ENCODE peak calls at places on chromosomes 11 and 22, in nine cellular contexts. E, Q, O, T, V, B, S, I and Z are unnamed samples.

GRCh38 chr22:39994566-39995345 is at the start of gene FAM83F:
- DNase-seq in E (no peak), O (no peak), B (peak; percentile 30), Q (no peak), T (no peak), I (no peak), V (peak; percentile 58), S (peak; percentile 68), Z (peak; percentile 36)

GRCh38 chr11:46066335-46066734 is 54.9 kb downstream of the PHF21A start:
- DNase-seq in V (peak; percentile 62), Q (no peak), O (peak; percentile 41), T (no peak), I (no peak), S (no peak), E (no peak), B (no peak), Z (no peak)

GRCh38 chr22:30816413-30816812 is 121.7 kb downstream of the OSBP2 start:
- DNase-seq in S (no peak), B (no peak), V (peak; percentile 23), E (no peak), I (no peak), T (no peak), O (no peak), Q (no peak), Z (no peak)

GRCh38 chr11:10414659-10415058 is 40.4 kb upstream of the AMPD3 start:
- DNase-seq in S (no peak), E (no peak), B (no peak), I (no peak), O (no peak), Q (no peak), T (no peak), V (no peak), Z (peak; percentile 16)

GRCh38 chr11:110433393-110434333 is 3.9 kb downstream of the FDX1 start:
- DNase-seq in I (no peak), T (no peak), V (peak; percentile 39), O (no peak), S (no peak), B (no peak), E (no peak), Q (no peak), Z (no peak)

GRCh38 chr22:27473533-27473932 is 328.0 kb downstream of the MN1 start:
- DNase-seq in Q (no peak), B (no peak), S (no peak), O (no peak), V (no peak), I (no peak), T (no peak), E (no peak), Z (no peak)

GRCh38 chr22:46073683-46074504 is 76.4 kb upstream of the PPARA start:
- DNase-seq in S (no peak), T (peak; percentile 43), O (no peak), V (no peak), B (no peak), E (peak; percentile 45), I (no peak), Q (no peak), Z (no peak)

GRCh38 chr22:31177420-31178162 is 17.6 kb downstream of the RNF185 start:
- DNase-seq in I (no peak), O (peak; percentile 67), S (no peak), Q (peak; percentile 83), V (peak; percentile 89), B (no peak), E (no peak), T (peak; percentile 87), Z (no peak)

GRCh38 chr11:123526918-123527317 is 96.8 kb downstream of the GRAMD1B start:
- DNase-seq in V (no peak), I (no peak), E (no peak), B (no peak), T (no peak), S (no peak), Q (no peak), O (no peak), Z (no peak)

GRCh38 chr11:115721309-115722007 is 217.2 kb upstream of the CADM1 start:
- DNase-seq in Q (no peak), I (no peak), S (no peak), T (no peak), O (no peak), V (no peak), E (no peak), B (no peak), Z (no peak)

GRCh38 chr11:47714554-47715081 is 551 bp downstream of the AGBL2 start:
- DNase-seq in S (no peak), Q (peak; percentile 12), O (no peak), V (no peak), T (no peak), I (no peak), B (no peak), E (peak; percentile 4), Z (peak; percentile 35)

DNA sequence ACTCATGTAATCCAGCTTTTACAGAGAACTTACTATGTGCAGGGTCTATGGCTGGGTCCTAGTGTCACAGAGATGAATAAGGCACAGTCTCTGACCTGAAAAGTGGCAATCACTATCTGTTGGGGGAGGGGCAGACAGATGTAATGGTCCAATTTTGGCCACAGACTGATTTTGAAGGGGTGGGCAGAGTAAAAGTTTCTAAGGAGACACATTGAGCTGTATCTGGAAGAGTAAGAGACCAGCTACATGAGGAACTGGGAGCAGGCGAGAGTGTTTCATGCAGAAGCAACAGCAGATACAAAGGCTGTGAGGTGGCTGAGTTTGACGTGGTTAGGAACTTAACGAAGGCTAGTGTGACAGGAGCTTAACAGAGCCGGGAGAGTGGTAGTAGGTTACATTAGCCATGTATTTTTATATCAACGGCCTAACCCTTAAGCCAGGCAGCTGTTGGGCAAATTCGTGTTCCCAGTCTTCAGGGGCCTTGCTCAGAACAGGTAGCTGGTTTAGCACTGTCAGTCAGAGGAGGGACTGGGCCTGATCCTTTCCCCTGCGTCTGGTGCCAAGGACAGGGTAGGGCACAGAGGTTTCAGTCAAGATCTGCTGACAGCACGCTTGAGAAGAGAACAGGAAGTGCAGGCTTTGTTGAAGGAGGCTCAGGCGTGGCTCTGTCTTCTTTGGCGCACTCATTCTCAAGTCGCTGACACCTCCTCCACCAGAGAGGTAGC is 1.4 kb upstream of the STIM1 start:
- DNase-seq in T (no peak), O (no peak), S (peak; percentile 7), Q (no peak), B (no peak), E (no peak), I (no peak), V (no peak), Z (peak; percentile 85)
- TF ChIP-seq CTCF in T (no peak), O (no peak), S (no peak), Q (no peak), B (no peak), E (no peak), I (no peak), V (no peak), Z (no peak)

GRCh38 chr11:27210509-27210908 is 152.5 kb downstream of the CCDC34 start:
- DNase-seq in S (no peak), O (no peak), B (no peak), T (no peak), I (no peak), Q (no peak), E (no peak), V (no peak), Z (no peak)

GRCh38 chr11:27209562-27210005 is 153.4 kb downstream of the CCDC34 start:
- DNase-seq in Q (peak; percentile 87), O (peak; percentile 96), B (no peak), E (peak; percentile 55), V (peak; percentile 94), S (no peak), I (no peak), T (peak; percentile 86), Z (no peak)

GRCh38 chr11:27212248-27212780 is 150.7 kb downstream of the CCDC34 start:
- DNase-seq in Q (no peak), I (no peak), V (no peak), S (no peak), T (no peak), E (no peak), B (no peak), O (no peak), Z (no peak)

GRCh38 chr11:27213232-27213660 is 149.8 kb downstream of the CCDC34 start:
- DNase-seq in E (peak; percentile 46), S (no peak), O (peak; percentile 39), T (peak; percentile 79), V (peak; percentile 68), Q (peak; percentile 84), B (no peak), I (no peak), Z (no peak)

DNA sequence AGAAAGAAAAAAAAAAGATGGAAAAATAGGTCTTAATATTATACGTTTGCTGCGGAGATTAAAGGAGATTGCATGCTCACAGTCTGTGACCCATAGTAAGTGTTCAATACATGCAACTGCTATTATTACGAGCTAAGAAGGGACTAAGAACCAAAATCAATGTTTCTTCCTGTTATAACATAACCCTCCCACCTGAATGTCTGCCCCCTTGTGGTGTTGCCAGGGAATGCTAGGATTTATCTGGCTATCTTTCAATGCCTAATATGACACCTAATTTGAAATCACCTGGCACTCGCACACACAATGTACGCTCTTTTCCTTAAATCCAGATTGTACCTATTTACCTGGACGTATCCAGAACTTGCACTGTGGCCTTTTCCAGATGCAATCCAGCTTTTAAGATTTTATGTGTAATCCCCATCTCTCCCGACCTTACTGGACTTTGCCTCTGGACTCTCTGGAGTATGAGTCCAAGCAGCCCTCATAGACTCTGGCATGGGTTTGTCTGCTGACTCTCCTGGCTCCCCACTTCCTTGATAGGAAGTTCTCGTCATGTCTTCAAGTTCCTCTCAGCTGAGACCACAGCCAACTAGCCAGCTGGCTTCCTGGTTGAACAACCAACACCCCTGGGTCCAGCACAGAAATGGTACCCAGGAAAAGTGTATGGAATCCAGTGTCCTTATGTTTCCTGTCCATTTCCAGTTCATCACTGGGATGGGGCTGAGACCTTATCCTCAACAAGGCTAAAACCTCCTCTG is 151.5 kb downstream of the CCDC34 start:
- DNase-seq in T (no peak), V (peak; percentile 27), I (no peak), B (no peak), Q (no peak), S (no peak), O (no peak), E (no peak), Z (peak; percentile 23)
- TF ChIP-seq CTCF in T (peak; percentile 74), V (peak; percentile 23), I (peak; percentile 71), B (no peak), Q (peak; percentile 46), S (peak; percentile 29), O (peak; percentile 40), E (peak; percentile 50), Z (no peak)

DNA sequence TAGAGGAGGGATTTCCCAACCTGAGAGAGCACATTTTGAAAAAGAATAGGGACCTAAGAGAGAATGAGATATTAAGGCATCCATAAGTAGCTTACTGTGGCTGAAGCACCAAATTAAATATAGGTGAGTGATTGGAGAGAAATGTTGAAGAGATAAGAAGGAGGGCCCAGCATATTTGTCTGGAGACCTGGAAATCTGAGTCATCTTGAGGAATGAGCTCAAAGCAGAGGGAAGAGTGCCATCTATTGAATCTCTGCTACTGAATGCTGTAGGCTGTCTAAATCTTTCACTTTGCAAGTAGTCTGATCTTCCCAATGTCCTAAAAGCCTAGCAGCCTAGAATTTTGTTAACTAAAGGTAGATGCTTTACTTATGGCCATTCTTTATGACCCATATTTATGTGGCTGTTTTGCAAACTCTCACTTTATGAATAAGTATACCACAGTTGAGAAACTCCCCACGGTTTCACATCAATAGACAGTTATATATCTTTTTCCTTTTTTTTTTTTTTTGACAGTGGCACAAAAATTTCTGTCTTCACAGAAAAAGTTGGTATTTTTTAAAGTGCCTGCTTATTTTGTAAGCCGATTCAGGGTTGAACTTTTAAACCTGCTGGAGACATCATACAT is 2093.5 kb downstream of the LRRC4C start:
- DNase-seq in Q (no peak), B (no peak), T (peak; percentile 8), O (peak; percentile 18), E (peak; percentile 19), V (peak; percentile 62), S (no peak), I (no peak), Z (no peak)
- TF ChIP-seq CTCF in Q (no peak), B (no peak), T (peak; percentile 28), O (peak; percentile 44), E (no peak), V (peak; percentile 34), S (no peak), I (no peak), Z (no peak)

GRCh38 chr11:66407651-66408050 is 13.2 kb upstream of the NPAS4 start:
- DNase-seq in E (no peak), O (no peak), V (no peak), T (no peak), Q (no peak), B (no peak), I (no peak), S (no peak), Z (no peak)
- TF ChIP-seq CTCF in E (no peak), O (no peak), V (no peak), T (no peak), Q (no peak), B (no peak), I (no peak), S (no peak), Z (no peak)